ENCODE peak calls at places on chromosomes 4 and X, in six cellular contexts. H is cardiac muscle cell, J is right atrium auricular region, N is keratinocyte, V is colonic mucosa, K is PC-3. O is an unnamed sample. For H3K4me1, the result is how much of the 10 kb centered on the place peaks cover.

GRCh38 chr4:2045518-2045951 is 13.6 kb upstream of the NAT8L start:
- DNase-seq in J (no peak), H (no peak), K (peak), V (no peak), N (no peak), O (no peak)

GRCh38 chrX:40174594-40175415 is 77.0 kb upstream of the BCOR start:
- DNase-seq in N (no peak), J (no peak), K (peak), V (peak), H (peak), O (peak)

GRCh38 chrX:46601283-46601682 is 27.7 kb downstream of the CHST7 start:
- DNase-seq in N (no peak), K (no peak), J (no peak), V (no peak), H (peak), O (no peak)

GRCh38 chrX:47145408-47146120 is 543 bp downstream of the RBM10 start:
- DNase-seq in K (no peak), V (peak), J (no peak), H (no peak), N (no peak), O (peak)

GRCh38 chr4:6449746-6450369 is 22.6 kb downstream of the PPP2R2C start:
- DNase-seq in J (no peak), N (no peak), V (no peak), H (no peak), K (no peak), O (no peak)

GRCh38 chr4:187576751-187577150 is 418.8 kb upstream of the ZFP42 start:
- DNase-seq in V (no peak), K (no peak), H (no peak), N (no peak), J (no peak), O (no peak)

GRCh38 chrX:3046253-3046909 is 5.1 kb downstream of the ARSF start:
- DNase-seq in H (peak), V (no peak), K (no peak), J (no peak), N (no peak), O (no peak)

GRCh38 chr4:144712775-144713174 is 66.8 kb downstream of the HHIP start:
- DNase-seq in N (no peak), H (peak), K (peak), V (no peak), J (no peak), O (no peak)

GRCh38 chr4:38867478-38868054 is at the start of gene FAM114A1:
- DNase-seq in J (peak), V (peak), K (peak), N (no peak), H (peak), O (peak)

GRCh38 chrX:20101927-20102581 is 14.7 kb downstream of the MAP7D2 start:
- DNase-seq in V (no peak), H (no peak), J (no peak), K (no peak), N (no peak), O (no peak)

GRCh38 chrX:124232523-124233201 is 99.8 kb upstream of the TEX13D start:
- DNase-seq in H (no peak), V (no peak), K (peak), J (no peak), N (no peak), O (no peak)

GRCh38 chrX:139538907-139539593 is 8.5 kb downstream of the F9 start:
- DNase-seq in K (no peak), H (no peak), V (no peak), N (no peak), J (no peak), O (no peak)

GRCh38 chrX:120213438-120214265 is 37.0 kb upstream of the ZBTB33 start:
- DNase-seq in H (peak), V (peak), N (peak), K (peak), J (no peak), O (peak)

GRCh38 chr4:157048248-157048647 is 27.7 kb upstream of the GLRB start:
- DNase-seq in K (no peak), N (no peak), V (no peak), H (peak), J (peak), O (peak)

GRCh38 chr4:86233681-86234080 is 126.2 kb downstream of the MAPK10 start:
- DNase-seq in H (peak), J (no peak), N (peak), V (no peak), K (no peak), O (no peak)

GRCh38 chr4:16860506-16860905 is 37.9 kb downstream of the LDB2 start:
- DNase-seq in N (no peak), K (no peak), V (no peak), H (peak), J (no peak), O (no peak)

DNA sequence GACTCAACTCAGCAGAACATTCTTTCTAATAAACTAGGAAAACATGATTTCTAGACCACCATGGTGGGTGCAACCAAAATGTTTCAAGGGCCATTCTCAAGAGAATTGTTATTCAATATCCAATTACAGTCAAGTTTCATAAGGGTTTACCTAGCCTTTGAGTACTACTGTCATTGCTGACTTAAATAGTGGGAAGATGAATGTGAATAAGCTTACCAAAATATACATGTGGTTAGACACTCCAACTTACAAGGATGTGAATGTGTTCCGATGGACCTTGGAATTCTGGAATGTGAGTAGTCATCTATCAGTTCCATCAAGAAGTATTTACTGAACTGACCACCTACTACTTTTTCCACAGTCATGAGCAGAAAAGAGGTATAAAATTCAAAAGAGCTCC is 16.9 kb downstream of the SH3RF1 start:
- DNase-seq in V (no peak), H (peak), K (peak), N (no peak), J (no peak), O (no peak)
- H3K4me1 ChIP-seq in V (under half), H (under half), K (half or more), N (half or more), J (under half), O (half or more)

DNA sequence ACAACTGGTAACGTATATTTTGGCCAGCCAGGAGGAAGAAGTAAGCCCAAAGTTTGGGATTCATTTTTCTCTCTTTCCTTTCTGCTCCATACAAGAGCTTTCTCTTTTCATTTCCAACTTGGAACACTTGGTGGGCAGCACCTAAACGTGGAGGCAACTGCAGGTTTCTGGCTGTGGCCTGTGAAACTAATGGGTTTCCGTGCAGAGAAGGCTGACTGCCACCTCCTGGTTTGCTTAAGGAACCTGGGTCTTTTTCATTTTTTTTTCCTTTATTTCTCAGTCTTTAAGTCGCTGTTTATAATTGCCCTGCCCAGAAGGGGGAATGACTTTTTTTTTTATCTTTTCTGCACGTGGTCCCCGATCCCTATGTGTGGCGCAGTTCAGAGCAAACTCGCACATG is 15.4 kb downstream of the ZNF718 start:
- DNase-seq in N (no peak), H (no peak), V (no peak), J (no peak), K (no peak), O (no peak)
- H3K4me3 ChIP-seq in N (no peak), H (no peak), V (no peak), J (no peak), K (no peak), O (no peak)

GRCh38 chrX:107673401-107673800 is 45.1 kb downstream of the PRPS1 start:
- DNase-seq in K (no peak), J (no peak), N (no peak), H (no peak), V (no peak), O (no peak)
- H3K27ac ChIP-seq in K (peak), J (peak), N (peak), H (no peak), V (peak), O (no peak)

GRCh38 chr4:94409947-94410346 is 41.8 kb upstream of the PDLIM5 start:
- DNase-seq in K (no peak), J (no peak), H (no peak), V (no peak), N (no peak), O (no peak)
- H3K4me1 ChIP-seq in K (under half), J (under half), H (half or more), V (under half), N (under half), O (under half)

GRCh38 chr4:105327222-105327621 is 146.6 kb downstream of the PPA2 start:
- DNase-seq in H (no peak), N (no peak), V (no peak), J (no peak), K (no peak), O (no peak)

DNA sequence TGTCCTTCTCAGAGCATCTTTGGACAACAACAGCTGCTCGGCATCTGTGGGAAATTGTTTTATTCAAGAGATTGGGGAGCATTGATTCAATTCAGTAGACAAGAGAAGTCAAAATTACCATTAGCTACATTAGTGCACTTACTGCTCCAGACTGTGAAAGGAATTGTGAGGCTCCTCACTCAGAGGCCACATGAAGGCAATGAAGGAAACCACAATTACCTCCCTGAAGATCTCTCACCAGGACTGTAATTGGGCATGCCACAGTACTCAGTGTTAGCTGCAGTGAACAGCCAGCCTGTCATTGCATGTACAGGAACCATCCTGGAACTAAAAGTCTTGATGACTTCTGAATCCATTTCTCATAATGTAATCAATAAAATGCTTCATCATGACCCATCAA is 144.8 kb downstream of the PPA2 start:
- DNase-seq in J (no peak), V (no peak), H (no peak), N (no peak), K (no peak), O (no peak)
- H3K4me3 ChIP-seq in J (no peak), V (no peak), H (no peak), N (no peak), K (no peak), O (no peak)

GRCh38 chr4:87716350-87717041 is 66.4 kb downstream of the DMP1 start:
- DNase-seq in K (peak), V (no peak), H (peak), N (no peak), J (peak), O (peak)

GRCh38 chr4:87718221-87718620 is 68.1 kb downstream of the DMP1 start:
- DNase-seq in K (no peak), J (peak), N (no peak), H (no peak), V (no peak), O (no peak)

GRCh38 chr4:87720094-87720691 is 70.1 kb downstream of the DMP1 start:
- DNase-seq in H (no peak), J (no peak), K (no peak), V (no peak), N (no peak), O (no peak)

GRCh38 chr4:87717276-87718031 is 67.4 kb downstream of the DMP1 start:
- DNase-seq in J (no peak), K (peak), H (no peak), V (no peak), N (no peak), O (no peak)
- H3K27ac ChIP-seq in J (peak), K (no peak), H (no peak), V (no peak), N (no peak), O (peak)

DNA sequence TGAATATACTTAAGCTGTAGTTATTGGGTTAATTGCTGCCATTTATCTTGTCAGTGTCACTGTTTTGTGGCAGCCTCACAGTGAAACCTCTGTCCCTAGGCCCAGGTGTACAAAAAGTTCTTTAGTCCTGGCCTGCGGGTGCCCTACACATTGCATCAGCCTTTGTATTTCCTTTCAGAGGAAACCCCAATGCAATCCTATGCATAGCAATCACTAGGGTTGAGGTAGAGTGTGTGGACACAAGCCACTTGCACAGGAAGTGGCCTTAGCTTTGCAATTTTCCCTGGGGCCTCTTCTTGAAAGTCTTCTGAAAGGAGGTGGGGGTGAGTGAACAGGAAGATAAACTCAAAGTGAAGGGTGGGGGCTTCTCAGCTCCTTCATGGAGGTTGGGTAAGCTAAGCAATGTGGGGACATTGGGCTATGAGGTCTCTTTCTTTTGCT is 27.8 kb downstream of the VSIG4 start:
- DNase-seq in K (no peak), H (no peak), J (no peak), V (no peak), N (no peak), O (no peak)
- H3K4me1 ChIP-seq in K (under half), H (under half), J (under half), V (under half), N (under half), O (under half)

GRCh38 chrX:154529206-154529612 is 13.2 kb upstream of the FAM3A start:
- DNase-seq in K (no peak), H (peak), J (no peak), N (no peak), V (no peak), O (peak)

GRCh38 chrX:154531626-154532025 is 15.0 kb downstream of the G6PD start:
- DNase-seq in V (no peak), H (no peak), N (no peak), J (no peak), K (no peak), O (no peak)

GRCh38 chrX:154530286-154530685 is 14.3 kb upstream of the FAM3A start:
- DNase-seq in K (no peak), J (no peak), H (no peak), N (no peak), V (no peak), O (no peak)

GRCh38 chrX:154525606-154526490 is 9.8 kb upstream of the FAM3A start:
- DNase-seq in N (no peak), V (no peak), J (no peak), H (no peak), K (peak), O (no peak)

DNA sequence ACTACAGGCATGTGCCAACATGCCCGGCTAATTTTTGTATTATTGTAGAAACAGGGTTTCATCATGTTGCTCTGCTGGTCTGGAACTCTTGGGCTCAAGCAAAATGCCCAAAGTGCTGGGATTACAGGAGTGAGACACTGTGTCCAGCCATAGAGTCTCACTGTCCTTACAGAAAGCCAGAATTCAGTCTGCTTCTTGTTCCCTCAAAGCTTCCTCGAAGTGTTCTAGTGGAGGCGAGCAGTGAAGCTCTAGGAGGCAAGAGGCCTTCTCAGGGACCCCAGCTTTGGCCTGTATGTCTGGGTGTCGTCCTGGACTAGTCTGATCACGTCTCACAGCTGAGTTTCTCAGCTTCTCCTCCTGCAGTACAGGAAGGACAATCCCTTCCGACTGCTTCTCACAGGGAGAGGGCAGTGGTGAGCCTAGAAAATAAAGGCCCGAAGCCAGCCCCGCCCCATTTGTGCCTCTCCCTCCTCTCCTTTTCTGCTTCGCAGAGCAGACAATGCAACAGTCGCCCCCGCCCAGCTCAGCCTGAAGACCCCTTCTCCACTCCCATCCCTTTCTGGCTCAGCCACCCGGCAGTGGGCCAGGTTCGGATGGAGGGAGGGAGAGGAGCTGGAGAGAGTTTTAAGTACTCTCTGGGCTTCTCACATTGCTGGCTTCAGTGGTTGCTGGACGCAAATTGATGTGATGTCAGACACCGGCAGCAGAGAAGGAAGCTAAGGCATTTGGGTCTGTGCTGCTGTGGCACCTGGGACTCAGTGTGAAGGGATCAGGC is 11.1 kb upstream of the FAM3A start:
- DNase-seq in J (peak), V (peak), H (peak), K (peak), N (no peak), O (peak)
- H3K4me3 ChIP-seq in J (peak), V (peak), H (no peak), K (peak), N (no peak), O (no peak)

DNA sequence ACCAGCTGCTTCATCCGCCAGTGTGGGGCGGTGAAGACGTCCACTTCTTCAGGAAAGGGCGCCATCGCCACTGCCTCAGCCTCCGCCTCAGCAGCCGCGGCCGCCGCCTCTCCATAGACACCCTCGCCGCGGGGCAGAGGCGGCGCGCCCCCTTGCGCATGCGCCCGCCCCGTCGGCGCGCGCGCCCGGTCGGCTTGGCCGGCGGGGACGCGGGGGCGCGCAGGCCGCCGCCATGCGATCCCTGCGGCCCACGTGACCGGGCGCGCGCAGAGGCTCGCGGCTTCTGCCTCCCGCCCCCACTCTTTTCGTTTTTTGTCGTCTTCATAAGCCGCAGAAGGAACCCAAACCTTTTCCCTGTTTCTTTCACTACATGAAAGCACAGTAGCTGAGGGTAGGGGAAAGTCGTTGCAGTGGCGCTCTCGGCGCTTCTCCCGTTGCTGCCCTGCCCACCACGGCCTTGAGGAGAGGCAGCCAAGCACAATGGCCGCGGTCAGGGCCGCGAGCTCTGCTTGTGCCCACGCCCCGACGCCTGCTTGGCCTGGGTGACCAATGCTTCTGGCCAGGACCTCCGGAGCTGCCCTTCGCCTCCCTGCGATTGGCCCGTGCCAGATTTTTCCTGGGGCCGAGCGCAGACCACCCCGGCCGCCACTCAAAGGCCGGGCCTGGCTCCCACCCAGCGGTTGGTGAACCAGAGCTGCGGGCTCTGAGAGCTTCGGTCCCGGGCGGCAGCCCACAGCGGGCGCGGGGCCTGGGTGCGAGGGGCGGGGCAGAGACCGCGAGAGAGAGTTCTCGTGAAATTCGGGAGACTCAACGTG is at the start of gene FBXL5:
- DNase-seq in J (peak), K (peak), H (peak), V (peak), N (no peak), O (peak)
- H3K27ac ChIP-seq in J (peak), K (peak), H (peak), V (peak), N (peak), O (peak)

DNA sequence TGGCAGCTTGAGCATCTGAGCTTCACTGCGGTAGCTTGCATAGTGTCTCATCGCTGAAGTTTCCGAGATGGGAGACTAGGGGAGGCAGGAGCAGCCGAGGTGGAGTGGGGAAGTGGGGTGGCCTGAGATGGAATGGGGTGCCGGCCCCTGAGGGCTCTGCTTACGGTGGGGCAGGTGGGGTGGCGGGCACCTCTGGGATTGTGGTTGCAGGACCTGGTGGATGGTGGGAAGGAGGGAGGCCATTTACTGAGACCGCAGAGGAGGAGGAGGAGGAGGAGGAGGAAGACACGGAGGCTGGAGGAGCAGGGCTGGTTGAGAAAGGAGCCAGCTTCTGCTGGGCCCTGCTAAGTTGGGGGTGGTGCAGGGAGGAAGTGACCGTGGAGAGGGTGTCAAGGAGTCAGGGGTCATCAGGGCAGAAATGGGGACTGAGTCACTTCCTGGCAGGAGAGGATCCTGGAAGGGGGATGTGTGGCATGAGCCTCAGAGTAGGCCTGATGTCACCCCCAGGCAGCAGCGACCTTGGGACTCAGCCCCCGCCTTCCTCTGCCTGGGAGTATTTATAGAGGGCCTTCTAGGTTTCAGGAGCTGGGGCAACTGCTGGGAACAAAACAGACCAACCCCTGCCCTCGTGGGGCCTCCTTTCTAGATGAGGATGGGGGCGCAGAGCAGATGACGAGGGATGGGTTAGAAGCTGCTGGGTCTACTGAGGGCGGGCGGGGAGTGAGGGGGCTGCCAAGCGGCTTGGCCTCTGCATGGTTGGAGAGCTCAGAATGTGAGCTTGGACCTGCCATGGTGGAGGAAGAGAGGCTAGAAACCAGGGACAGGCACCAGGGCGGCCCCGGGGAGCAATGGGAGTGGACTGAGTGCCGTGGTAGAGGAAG is 213.4 kb upstream of the PSAPL1 start:
- DNase-seq in K (peak), N (no peak), H (peak), J (no peak), V (no peak), O (no peak)
- H3K4me1 ChIP-seq in K (under half), N (under half), H (under half), J (under half), V (under half), O (under half)